ENCODE peak calls at places on chromosome 15, in six cellular contexts. One of them, this sample, is unnamed.

GRCh38 chr15:101105059-101105851 is 146.6 kb downstream of the CHSY1 start:
- DNase-seq in K562: no peak
- DNase-seq in stomach: no peak
- DNase-seq in SK-N-MC: no peak
- DNase-seq in upper lobe of left lung: no peak
- DNase-seq in GM12892: no peak
- DNase-seq in this sample: no peak

GRCh38 chr15:62850791-62851291 is 191.7 kb upstream of the TPM1 start:
- DNase-seq in K562: no peak
- DNase-seq in stomach: no peak
- DNase-seq in SK-N-MC: no peak
- DNase-seq in upper lobe of left lung: no peak
- DNase-seq in GM12892: no peak
- DNase-seq in this sample: no peak

GRCh38 chr15:41554401-41554800 is 4.6 kb upstream of the TYRO3 start:
- DNase-seq in K562: no peak
- DNase-seq in stomach: no peak
- DNase-seq in SK-N-MC: no peak
- DNase-seq in upper lobe of left lung: no peak
- DNase-seq in GM12892: no peak
- DNase-seq in this sample: no peak

GRCh38 chr15:68498076-68498475 is 66.1 kb upstream of the ITGA11 start:
- DNase-seq in K562: no peak
- DNase-seq in stomach: no peak
- DNase-seq in SK-N-MC: no peak
- DNase-seq in upper lobe of left lung: no peak
- DNase-seq in GM12892: no peak
- DNase-seq in this sample: no peak

GRCh38 chr15:25508369-25509002 is 69.7 kb upstream of the UBE3A start:
- DNase-seq in K562: peak; percentile 55
- DNase-seq in stomach: no peak
- DNase-seq in SK-N-MC: no peak
- DNase-seq in upper lobe of left lung: no peak
- DNase-seq in GM12892: no peak
- DNase-seq in this sample: no peak

GRCh38 chr15:48565560-48566482 is 79.7 kb downstream of the FBN1 start:
- DNase-seq in K562: no peak
- DNase-seq in stomach: no peak
- DNase-seq in SK-N-MC: no peak
- DNase-seq in upper lobe of left lung: no peak
- DNase-seq in GM12892: no peak
- DNase-seq in this sample: no peak

GRCh38 chr15:92025717-92026270 is 172.3 kb downstream of the SLCO3A1 start:
- DNase-seq in K562: no peak
- DNase-seq in stomach: no peak
- DNase-seq in SK-N-MC: no peak
- DNase-seq in upper lobe of left lung: no peak
- DNase-seq in GM12892: no peak
- DNase-seq in this sample: no peak

GRCh38 chr15:61216519-61216918 is 12.6 kb downstream of the RORA start:
- DNase-seq in K562: no peak
- DNase-seq in stomach: no peak
- DNase-seq in SK-N-MC: no peak
- DNase-seq in upper lobe of left lung: no peak
- DNase-seq in GM12892: no peak
- DNase-seq in this sample: no peak

GRCh38 chr15:30649952-30650929 is 24.3 kb downstream of the ARHGAP11B start:
- DNase-seq in K562: no peak
- DNase-seq in stomach: no peak
- DNase-seq in SK-N-MC: no peak
- DNase-seq in upper lobe of left lung: no peak
- DNase-seq in GM12892: peak; percentile 16
- DNase-seq in this sample: no peak

GRCh38 chr15:68553994-68554715 is 24.6 kb upstream of the CORO2B start:
- DNase-seq in K562: peak; percentile 66
- DNase-seq in stomach: peak; percentile 67
- DNase-seq in SK-N-MC: no peak
- DNase-seq in upper lobe of left lung: peak; percentile 38
- DNase-seq in GM12892: no peak
- DNase-seq in this sample: peak; percentile 58

GRCh38 chr15:70584838-70585706 is 178.3 kb downstream of the UACA start:
- DNase-seq in K562: no peak
- DNase-seq in stomach: peak; percentile 27
- DNase-seq in SK-N-MC: no peak
- DNase-seq in upper lobe of left lung: no peak
- DNase-seq in GM12892: no peak
- DNase-seq in this sample: peak; percentile 16

GRCh38 chr15:101315736-101316135 is 20.7 kb upstream of the SNRPA1 start:
- DNase-seq in K562: no peak
- DNase-seq in stomach: no peak
- DNase-seq in SK-N-MC: no peak
- DNase-seq in upper lobe of left lung: no peak
- DNase-seq in GM12892: no peak
- DNase-seq in this sample: no peak

GRCh38 chr15:101176625-101177024 is 75.2 kb downstream of the CHSY1 start:
- DNase-seq in K562: no peak
- DNase-seq in stomach: no peak
- DNase-seq in SK-N-MC: no peak
- DNase-seq in upper lobe of left lung: peak; percentile 40
- DNase-seq in GM12892: no peak
- DNase-seq in this sample: no peak

GRCh38 chr15:62676891-62677290 is 365.7 kb upstream of the TPM1 start:
- DNase-seq in K562: no peak
- DNase-seq in stomach: no peak
- DNase-seq in SK-N-MC: no peak
- DNase-seq in upper lobe of left lung: no peak
- DNase-seq in GM12892: no peak
- DNase-seq in this sample: no peak

GRCh38 chr15:98375513-98376360 is 272.6 kb upstream of the IGF1R start:
- DNase-seq in K562: no peak
- DNase-seq in stomach: no peak
- DNase-seq in SK-N-MC: no peak
- DNase-seq in upper lobe of left lung: no peak
- DNase-seq in GM12892: no peak
- DNase-seq in this sample: no peak

GRCh38 chr15:31511707-31512310 is 185.2 kb downstream of the KLF13 start:
- DNase-seq in K562: no peak
- DNase-seq in stomach: no peak
- DNase-seq in SK-N-MC: no peak
- DNase-seq in upper lobe of left lung: no peak
- DNase-seq in GM12892: no peak
- DNase-seq in this sample: no peak

GRCh38 chr15:56808160-56808559 is 74.9 kb upstream of the ZNF280D start:
- DNase-seq in K562: no peak
- DNase-seq in stomach: no peak
- DNase-seq in SK-N-MC: no peak
- DNase-seq in upper lobe of left lung: no peak
- DNase-seq in GM12892: no peak
- DNase-seq in this sample: no peak

GRCh38 chr15:66145242-66146182 is 108.0 kb downstream of the MEGF11 start:
- DNase-seq in K562: no peak
- DNase-seq in stomach: no peak
- DNase-seq in SK-N-MC: no peak
- DNase-seq in upper lobe of left lung: no peak
- DNase-seq in GM12892: no peak
- DNase-seq in this sample: no peak

GRCh38 chr15:74773731-74774252 is 8.1 kb upstream of the CSK start:
- DNase-seq in K562: no peak
- DNase-seq in stomach: no peak
- DNase-seq in SK-N-MC: no peak
- DNase-seq in upper lobe of left lung: no peak
- DNase-seq in GM12892: no peak
- DNase-seq in this sample: no peak

GRCh38 chr15:90062023-90062728 is 40.1 kb downstream of the IDH2 start:
- DNase-seq in K562: peak; percentile 79
- DNase-seq in stomach: peak; percentile 83
- DNase-seq in SK-N-MC: no peak
- DNase-seq in upper lobe of left lung: peak; percentile 79
- DNase-seq in GM12892: no peak
- DNase-seq in this sample: peak; percentile 67
- TF ChIP-seq POLR2AphosphoS5 in K562: peak; percentile 33
- TF ChIP-seq POLR2AphosphoS5 in stomach: peak; percentile 36
- TF ChIP-seq POLR2AphosphoS5 in SK-N-MC: no peak
- TF ChIP-seq POLR2AphosphoS5 in upper lobe of left lung: no peak
- TF ChIP-seq POLR2AphosphoS5 in GM12892: no peak
- TF ChIP-seq POLR2AphosphoS5 in this sample: no peak

GRCh38 chr15:95495033-95495541 is 835.4 kb upstream of the NR2F2 start:
- DNase-seq in K562: no peak
- DNase-seq in stomach: peak; percentile 35
- DNase-seq in SK-N-MC: no peak
- DNase-seq in upper lobe of left lung: no peak
- DNase-seq in GM12892: no peak
- DNase-seq in this sample: peak; percentile 5
- TF ChIP-seq POLR2AphosphoS5 in K562: no peak
- TF ChIP-seq POLR2AphosphoS5 in stomach: no peak
- TF ChIP-seq POLR2AphosphoS5 in SK-N-MC: no peak
- TF ChIP-seq POLR2AphosphoS5 in upper lobe of left lung: no peak
- TF ChIP-seq POLR2AphosphoS5 in GM12892: no peak
- TF ChIP-seq POLR2AphosphoS5 in this sample: no peak

GRCh38 chr15:65101418-65101890 is 13.5 kb downstream of the UBAP1L start:
- DNase-seq in K562: peak; percentile 53
- DNase-seq in stomach: peak; percentile 50
- DNase-seq in SK-N-MC: peak; percentile 18
- DNase-seq in upper lobe of left lung: peak; percentile 71
- DNase-seq in GM12892: no peak
- DNase-seq in this sample: peak; percentile 51
- TF ChIP-seq POLR2AphosphoS5 in K562: no peak
- TF ChIP-seq POLR2AphosphoS5 in stomach: no peak
- TF ChIP-seq POLR2AphosphoS5 in SK-N-MC: no peak
- TF ChIP-seq POLR2AphosphoS5 in upper lobe of left lung: no peak
- TF ChIP-seq POLR2AphosphoS5 in GM12892: no peak
- TF ChIP-seq POLR2AphosphoS5 in this sample: peak; percentile 32

GRCh38 chr15:79728867-79729266 is 167.9 kb downstream of the MTHFS start:
- DNase-seq in K562: no peak
- DNase-seq in stomach: no peak
- DNase-seq in SK-N-MC: no peak
- DNase-seq in upper lobe of left lung: no peak
- DNase-seq in GM12892: no peak
- DNase-seq in this sample: no peak

GRCh38 chr15:79724804-79725203 is 172.0 kb downstream of the MTHFS start:
- DNase-seq in K562: no peak
- DNase-seq in stomach: no peak
- DNase-seq in SK-N-MC: no peak
- DNase-seq in upper lobe of left lung: no peak
- DNase-seq in GM12892: no peak
- DNase-seq in this sample: no peak

GRCh38 chr15:79721256-79721655 is 175.6 kb downstream of the MTHFS start:
- DNase-seq in K562: no peak
- DNase-seq in stomach: no peak
- DNase-seq in SK-N-MC: no peak
- DNase-seq in upper lobe of left lung: no peak
- DNase-seq in GM12892: no peak
- DNase-seq in this sample: no peak

GRCh38 chr15:79724312-79724711 is 172.5 kb downstream of the MTHFS start:
- DNase-seq in K562: no peak
- DNase-seq in stomach: no peak
- DNase-seq in SK-N-MC: no peak
- DNase-seq in upper lobe of left lung: no peak
- DNase-seq in GM12892: no peak
- DNase-seq in this sample: no peak
- TF ChIP-seq POLR2AphosphoS5 in K562: no peak
- TF ChIP-seq POLR2AphosphoS5 in stomach: no peak
- TF ChIP-seq POLR2AphosphoS5 in SK-N-MC: no peak
- TF ChIP-seq POLR2AphosphoS5 in upper lobe of left lung: no peak
- TF ChIP-seq POLR2AphosphoS5 in GM12892: no peak
- TF ChIP-seq POLR2AphosphoS5 in this sample: no peak